ENCODE peak calls at places on chromosomes 7 and 10, in ten cellular contexts. One of them, this sample, is unnamed.

GRCh38 chr10:19749185-19749729 is 67.0 kb upstream of the PLXDC2 start:
- DNase-seq in glutamatergic neuron: no peak
- DNase-seq in NCI-H1092 treated with DMSO at 0.1 percent for 48 hours: no peak
- DNase-seq in cardiac fibroblast: peak; percentile 70
- DNase-seq in fibroblast of lung: peak; percentile 85
- DNase-seq in activated T-cell treated with anti-CD3 and anti-CD28 coated beads for 4 hours: no peak
- DNase-seq in left colon: no peak
- DNase-seq in activated B cell treated with CpG ODN at 0.5 μM for 24 hours: no peak
- DNase-seq in anterior cingulate cortex: no peak
- DNase-seq in germinal center: no peak
- DNase-seq in this sample: no peak

GRCh38 chr10:72331575-72332422 is 22.9 kb downstream of the DNAJB12 start:
- DNase-seq in glutamatergic neuron: no peak
- DNase-seq in NCI-H1092 treated with DMSO at 0.1 percent for 48 hours: peak; percentile 93
- DNase-seq in cardiac fibroblast: peak; percentile 96
- DNase-seq in fibroblast of lung: peak; percentile 91
- DNase-seq in activated T-cell treated with anti-CD3 and anti-CD28 coated beads for 4 hours: peak; percentile 69
- DNase-seq in left colon: peak; percentile 93
- DNase-seq in activated B cell treated with CpG ODN at 0.5 μM for 24 hours: peak; percentile 81
- DNase-seq in anterior cingulate cortex: peak; percentile 78
- DNase-seq in germinal center: peak; percentile 90
- DNase-seq in this sample: peak; percentile 91

GRCh38 chr7:107210400-107210799 is 41.6 kb downstream of the HBP1 start:
- DNase-seq in glutamatergic neuron: no peak
- DNase-seq in NCI-H1092 treated with DMSO at 0.1 percent for 48 hours: no peak
- DNase-seq in cardiac fibroblast: no peak
- DNase-seq in fibroblast of lung: no peak
- DNase-seq in activated T-cell treated with anti-CD3 and anti-CD28 coated beads for 4 hours: no peak
- DNase-seq in left colon: no peak
- DNase-seq in activated B cell treated with CpG ODN at 0.5 μM for 24 hours: no peak
- DNase-seq in anterior cingulate cortex: no peak
- DNase-seq in germinal center: no peak
- DNase-seq in this sample: no peak

GRCh38 chr10:26859241-26860025 is 1.3 kb downstream of the ABI1 start:
- DNase-seq in glutamatergic neuron: no peak
- DNase-seq in NCI-H1092 treated with DMSO at 0.1 percent for 48 hours: no peak
- DNase-seq in cardiac fibroblast: no peak
- DNase-seq in fibroblast of lung: peak; percentile 25
- DNase-seq in activated T-cell treated with anti-CD3 and anti-CD28 coated beads for 4 hours: no peak
- DNase-seq in left colon: no peak
- DNase-seq in activated B cell treated with CpG ODN at 0.5 μM for 24 hours: no peak
- DNase-seq in anterior cingulate cortex: no peak
- DNase-seq in germinal center: no peak
- DNase-seq in this sample: no peak

GRCh38 chr7:5629941-5630340 is 151.5 kb downstream of the RNF216 start:
- DNase-seq in glutamatergic neuron: no peak
- DNase-seq in NCI-H1092 treated with DMSO at 0.1 percent for 48 hours: no peak
- DNase-seq in cardiac fibroblast: peak; percentile 43
- DNase-seq in fibroblast of lung: peak; percentile 68
- DNase-seq in activated T-cell treated with anti-CD3 and anti-CD28 coated beads for 4 hours: peak; percentile 21
- DNase-seq in left colon: no peak
- DNase-seq in activated B cell treated with CpG ODN at 0.5 μM for 24 hours: no peak
- DNase-seq in anterior cingulate cortex: no peak
- DNase-seq in germinal center: no peak
- DNase-seq in this sample: peak; percentile 4

GRCh38 chr10:124721295-124722052 is 22.7 kb downstream of the FAM53B start:
- DNase-seq in glutamatergic neuron: no peak
- DNase-seq in NCI-H1092 treated with DMSO at 0.1 percent for 48 hours: no peak
- DNase-seq in cardiac fibroblast: peak; percentile 44
- DNase-seq in fibroblast of lung: peak; percentile 47
- DNase-seq in activated T-cell treated with anti-CD3 and anti-CD28 coated beads for 4 hours: no peak
- DNase-seq in left colon: peak; percentile 70
- DNase-seq in activated B cell treated with CpG ODN at 0.5 μM for 24 hours: no peak
- DNase-seq in anterior cingulate cortex: no peak
- DNase-seq in germinal center: no peak
- DNase-seq in this sample: no peak

GRCh38 chr10:74078037-74078436 is 72.6 kb downstream of the AP3M1 start:
- DNase-seq in glutamatergic neuron: no peak
- DNase-seq in NCI-H1092 treated with DMSO at 0.1 percent for 48 hours: no peak
- DNase-seq in cardiac fibroblast: no peak
- DNase-seq in fibroblast of lung: peak; percentile 30
- DNase-seq in activated T-cell treated with anti-CD3 and anti-CD28 coated beads for 4 hours: peak; percentile 2
- DNase-seq in left colon: no peak
- DNase-seq in activated B cell treated with CpG ODN at 0.5 μM for 24 hours: no peak
- DNase-seq in anterior cingulate cortex: no peak
- DNase-seq in germinal center: no peak
- DNase-seq in this sample: no peak

GRCh38 chr10:32256613-32257437 is 90.1 kb downstream of the EPC1 start:
- DNase-seq in glutamatergic neuron: peak; percentile 69
- DNase-seq in NCI-H1092 treated with DMSO at 0.1 percent for 48 hours: no peak
- DNase-seq in cardiac fibroblast: peak; percentile 64
- DNase-seq in fibroblast of lung: peak; percentile 65
- DNase-seq in activated T-cell treated with anti-CD3 and anti-CD28 coated beads for 4 hours: peak; percentile 55
- DNase-seq in left colon: no peak
- DNase-seq in activated B cell treated with CpG ODN at 0.5 μM for 24 hours: peak; percentile 52
- DNase-seq in anterior cingulate cortex: peak; percentile 7
- DNase-seq in germinal center: peak; percentile 71
- DNase-seq in this sample: peak; percentile 46

GRCh38 chr7:1418505-1419309 is 40.6 kb downstream of the MICALL2 start:
- DNase-seq in glutamatergic neuron: no peak
- DNase-seq in NCI-H1092 treated with DMSO at 0.1 percent for 48 hours: no peak
- DNase-seq in cardiac fibroblast: no peak
- DNase-seq in fibroblast of lung: peak; percentile 21
- DNase-seq in activated T-cell treated with anti-CD3 and anti-CD28 coated beads for 4 hours: no peak
- DNase-seq in left colon: no peak
- DNase-seq in activated B cell treated with CpG ODN at 0.5 μM for 24 hours: no peak
- DNase-seq in anterior cingulate cortex: no peak
- DNase-seq in germinal center: no peak
- DNase-seq in this sample: no peak

GRCh38 chr10:48690791-48691660 is 6.4 kb downstream of the WDFY4 start:
- DNase-seq in glutamatergic neuron: no peak
- DNase-seq in NCI-H1092 treated with DMSO at 0.1 percent for 48 hours: no peak
- DNase-seq in cardiac fibroblast: no peak
- DNase-seq in fibroblast of lung: no peak
- DNase-seq in activated T-cell treated with anti-CD3 and anti-CD28 coated beads for 4 hours: no peak
- DNase-seq in left colon: no peak
- DNase-seq in activated B cell treated with CpG ODN at 0.5 μM for 24 hours: no peak
- DNase-seq in anterior cingulate cortex: no peak
- DNase-seq in germinal center: no peak
- DNase-seq in this sample: no peak

GRCh38 chr10:14478639-14479038 is 147.9 kb upstream of the FRMD4A start:
- DNase-seq in glutamatergic neuron: peak; percentile 62
- DNase-seq in NCI-H1092 treated with DMSO at 0.1 percent for 48 hours: peak; percentile 40
- DNase-seq in cardiac fibroblast: peak; percentile 82
- DNase-seq in fibroblast of lung: peak; percentile 85
- DNase-seq in activated T-cell treated with anti-CD3 and anti-CD28 coated beads for 4 hours: no peak
- DNase-seq in left colon: no peak
- DNase-seq in activated B cell treated with CpG ODN at 0.5 μM for 24 hours: no peak
- DNase-seq in anterior cingulate cortex: peak; percentile 30
- DNase-seq in germinal center: no peak
- DNase-seq in this sample: no peak

GRCh38 chr10:95651346-95652115 is 5.0 kb downstream of the ALDH18A1 start:
- DNase-seq in glutamatergic neuron: no peak
- DNase-seq in NCI-H1092 treated with DMSO at 0.1 percent for 48 hours: no peak
- DNase-seq in cardiac fibroblast: no peak
- DNase-seq in fibroblast of lung: no peak
- DNase-seq in activated T-cell treated with anti-CD3 and anti-CD28 coated beads for 4 hours: no peak
- DNase-seq in left colon: no peak
- DNase-seq in activated B cell treated with CpG ODN at 0.5 μM for 24 hours: no peak
- DNase-seq in anterior cingulate cortex: no peak
- DNase-seq in germinal center: no peak
- DNase-seq in this sample: no peak

GRCh38 chr10:97307866-97308780 is 10.9 kb upstream of the FRAT1 start:
- DNase-seq in glutamatergic neuron: no peak
- DNase-seq in NCI-H1092 treated with DMSO at 0.1 percent for 48 hours: no peak
- DNase-seq in cardiac fibroblast: no peak
- DNase-seq in fibroblast of lung: no peak
- DNase-seq in activated T-cell treated with anti-CD3 and anti-CD28 coated beads for 4 hours: no peak
- DNase-seq in left colon: no peak
- DNase-seq in activated B cell treated with CpG ODN at 0.5 μM for 24 hours: no peak
- DNase-seq in anterior cingulate cortex: no peak
- DNase-seq in germinal center: no peak
- DNase-seq in this sample: no peak

GRCh38 chr10:109995178-109995577 is 12.6 kb upstream of the ADD3 start:
- DNase-seq in glutamatergic neuron: no peak
- DNase-seq in NCI-H1092 treated with DMSO at 0.1 percent for 48 hours: no peak
- DNase-seq in cardiac fibroblast: no peak
- DNase-seq in fibroblast of lung: no peak
- DNase-seq in activated T-cell treated with anti-CD3 and anti-CD28 coated beads for 4 hours: no peak
- DNase-seq in left colon: no peak
- DNase-seq in activated B cell treated with CpG ODN at 0.5 μM for 24 hours: no peak
- DNase-seq in anterior cingulate cortex: no peak
- DNase-seq in germinal center: no peak
- DNase-seq in this sample: no peak

GRCh38 chr7:38409524-38409923 is 136.1 kb upstream of the TARP start:
- DNase-seq in glutamatergic neuron: no peak
- DNase-seq in NCI-H1092 treated with DMSO at 0.1 percent for 48 hours: no peak
- DNase-seq in cardiac fibroblast: no peak
- DNase-seq in fibroblast of lung: no peak
- DNase-seq in activated T-cell treated with anti-CD3 and anti-CD28 coated beads for 4 hours: no peak
- DNase-seq in left colon: no peak
- DNase-seq in activated B cell treated with CpG ODN at 0.5 μM for 24 hours: no peak
- DNase-seq in anterior cingulate cortex: no peak
- DNase-seq in germinal center: no peak
- DNase-seq in this sample: no peak